ENCODE peak calls at places on chromosomes 3 and 15, in eight cellular contexts. W is right cardiac atrium, U is SJSA1, D is prostate gland, C is fibroblast of lung, B is A549, Y is pancreas, H is esophagus squamous epithelium. Z is an unnamed sample. For H3K9me3, the result is how much of the 10 kb centered on the place peaks cover.

GRCh38 chr15:34621675-34622074 is 38.2 kb upstream of the GOLGA8B start:
- DNase-seq in U (peak), Y (no peak), D (no peak), C (peak), B (peak), W (no peak), H (no peak), Z (no peak)

GRCh38 chr15:52234596-52235541 is 43.7 kb upstream of the GNB5 start:
- DNase-seq in W (no peak), H (no peak), C (no peak), B (no peak), U (no peak), D (no peak), Y (no peak), Z (no peak)

GRCh38 chr3:71202848-71203390 is 380.6 kb downstream of the FOXP1 start:
- DNase-seq in U (no peak), D (no peak), B (no peak), Y (no peak), C (no peak), W (no peak), H (no peak), Z (no peak)

GRCh38 chr3:3991598-3991997 is 192.4 kb downstream of the LRRN1 start:
- DNase-seq in U (no peak), H (no peak), Y (no peak), C (no peak), B (no peak), D (no peak), W (no peak), Z (no peak)

GRCh38 chr3:75294124-75294523 is 370.0 kb upstream of the FRG2C start:
- DNase-seq in C (peak), Y (peak), H (no peak), D (no peak), B (peak), W (peak), U (no peak), Z (peak)

GRCh38 chr3:138465451-138465850 is 31.0 kb downstream of the ESYT3 start:
- DNase-seq in W (no peak), H (no peak), U (no peak), B (no peak), D (no peak), Y (no peak), C (no peak), Z (no peak)

GRCh38 chr15:29102911-29103824 is 166.5 kb downstream of the NSMCE3 start:
- DNase-seq in W (peak), H (no peak), Y (peak), U (no peak), C (no peak), B (no peak), D (no peak), Z (no peak)

GRCh38 chr3:14119166-14119510 is 5.5 kb downstream of the CHCHD4 start:
- DNase-seq in B (no peak), H (no peak), Y (no peak), U (no peak), D (no peak), C (no peak), W (no peak), Z (no peak)

GRCh38 chr3:177607596-177607995 is 410.3 kb upstream of the TBL1XR1 start:
- DNase-seq in B (no peak), U (no peak), C (no peak), Y (no peak), W (no peak), H (no peak), D (no peak), Z (no peak)

GRCh38 chr3:15781637-15782402 is 16.0 kb downstream of the ANKRD28 start:
- DNase-seq in Y (no peak), W (no peak), H (no peak), B (no peak), C (peak), D (no peak), U (no peak), Z (no peak)

GRCh38 chr3:16136042-16136441 is 38.4 kb upstream of the GALNT15 start:
- DNase-seq in H (no peak), W (no peak), U (peak), D (no peak), B (no peak), Y (no peak), C (peak), Z (no peak)

GRCh38 chr3:43817825-43818224 is 127.1 kb downstream of the ABHD5 start:
- DNase-seq in Y (no peak), H (no peak), B (no peak), D (no peak), U (no peak), W (no peak), C (no peak), Z (no peak)

GRCh38 chr3:124266517-124266916 is 274.6 kb upstream of the ROPN1 start:
- DNase-seq in H (no peak), Y (no peak), D (no peak), W (no peak), B (no peak), C (no peak), U (peak), Z (no peak)

GRCh38 chr15:78638658-78639314 is 2.2 kb downstream of the CHRNB4 start:
- DNase-seq in B (peak), C (peak), W (peak), U (peak), H (no peak), D (peak), Y (no peak), Z (no peak)

GRCh38 chr3:40173291-40173710 is 136.2 kb upstream of the EIF1B start:
- DNase-seq in U (no peak), D (no peak), C (no peak), W (peak), Y (no peak), H (no peak), B (no peak), Z (no peak)

GRCh38 chr15:44682211-44682610 is 18.7 kb upstream of the SPG11 start:
- DNase-seq in C (no peak), U (no peak), D (no peak), Y (no peak), W (no peak), B (no peak), H (no peak), Z (no peak)

GRCh38 chr3:131540143-131540542 is 37.4 kb upstream of the MRPL3 start:
- DNase-seq in W (no peak), C (peak), Y (no peak), H (no peak), U (no peak), B (no peak), D (no peak), Z (no peak)

GRCh38 chr15:52100807-52101206 is 11.8 kb downstream of the BCL2L10 start:
- DNase-seq in H (no peak), C (peak), U (peak), W (peak), Y (no peak), B (no peak), D (no peak), Z (peak)

GRCh38 chr15:58492661-58493397 is 61.0 kb downstream of the LIPC start:
- DNase-seq in U (no peak), D (no peak), Y (no peak), H (no peak), W (no peak), C (no peak), B (no peak), Z (no peak)

GRCh38 chr3:168511428-168512014 is 415.8 kb upstream of the GOLIM4 start:
- DNase-seq in B (no peak), C (peak), H (no peak), W (no peak), D (no peak), U (no peak), Y (no peak), Z (no peak)

GRCh38 chr15:64905119-64905831 is 6.4 kb upstream of the ANKDD1A start:
- DNase-seq in U (peak), H (peak), W (peak), C (peak), Y (peak), D (peak), B (peak), Z (peak)

GRCh38 chr15:80643296-80643965 is 51.7 kb upstream of the ABHD17C start:
- DNase-seq in C (peak), B (no peak), D (no peak), H (no peak), U (no peak), Y (no peak), W (no peak), Z (no peak)

GRCh38 chr3:99868438-99868723 is 50.7 kb downstream of the CMSS1 start:
- DNase-seq in H (no peak), U (no peak), D (peak), C (peak), Y (no peak), B (no peak), W (no peak), Z (no peak)

GRCh38 chr15:33292718-33293307 is 18.0 kb upstream of the RYR3 start:
- DNase-seq in W (peak), C (peak), D (peak), U (peak), H (no peak), B (peak), Y (peak), Z (no peak)

GRCh38 chr3:44000586-44000985 is 241.1 kb upstream of the TOPAZ1 start:
- DNase-seq in H (no peak), C (peak), D (no peak), W (no peak), Y (no peak), U (no peak), B (no peak), Z (no peak)

GRCh38 chr3:179608931-179609720 is 4.5 kb downstream of the NDUFB5 start:
- DNase-seq in D (no peak), B (no peak), U (no peak), H (no peak), C (no peak), Y (no peak), W (no peak), Z (no peak)

GRCh38 chr3:20097015-20097414 is 56.8 kb downstream of the KAT2B start:
- DNase-seq in C (peak), W (no peak), D (peak), H (no peak), Y (no peak), B (no peak), U (no peak), Z (no peak)

DNA sequence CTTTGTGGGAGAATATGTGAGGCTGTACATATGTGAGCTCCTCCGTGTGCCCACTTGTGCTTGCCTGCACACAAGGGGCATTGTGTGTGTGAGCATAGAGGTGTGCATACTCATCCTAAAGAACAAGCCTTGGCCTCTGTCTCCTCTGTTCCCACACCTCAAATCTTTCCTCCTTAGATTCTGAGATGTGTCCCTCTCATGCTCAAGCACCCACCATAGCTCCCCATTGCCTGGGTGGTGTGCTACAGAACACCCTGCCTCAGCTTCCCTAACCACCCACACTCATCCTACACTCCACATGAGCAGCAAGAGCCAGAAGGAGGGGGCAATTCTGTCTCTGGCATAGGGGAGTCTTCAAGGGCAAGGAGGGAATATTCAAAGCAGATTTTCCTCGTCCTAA is 27.7 kb downstream of the LINGO1 start:
- DNase-seq in Y (no peak), H (no peak), D (no peak), C (no peak), W (no peak), U (no peak), B (no peak), Z (no peak)
- H3K4me3 ChIP-seq in Y (no peak), H (no peak), D (no peak), C (no peak), W (no peak), U (no peak), B (no peak), Z (no peak)

GRCh38 chr15:25094066-25094465 is 139.3 kb downstream of the SNRPN start:
- DNase-seq in C (no peak), H (no peak), U (no peak), D (no peak), W (no peak), Y (no peak), B (no peak), Z (no peak)
- H3K9me3 ChIP-seq in C (under half), H (under half), U (under half), D (under half), W (under half), Y (under half), B (under half), Z (under half)

DNA sequence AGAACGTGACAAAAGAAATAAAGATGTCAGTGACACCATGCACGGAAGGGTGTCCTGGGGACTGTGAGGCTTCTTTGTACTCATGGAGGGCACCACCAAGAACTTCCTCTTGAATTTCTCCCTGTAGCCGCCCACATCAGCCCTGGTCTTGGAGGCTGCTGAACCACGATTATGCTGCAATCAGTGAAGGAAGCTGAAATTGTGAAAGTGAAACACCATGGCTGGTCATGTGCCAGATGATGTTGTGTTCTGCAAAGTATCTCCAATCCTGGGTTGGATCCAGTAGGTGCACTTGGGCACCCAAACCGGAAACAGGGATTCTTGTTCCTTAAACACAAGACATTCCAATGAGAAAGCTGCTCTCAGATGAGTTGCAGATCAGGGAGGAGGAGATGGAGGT is 104.4 kb upstream of the GOLGA6L6 start:
- DNase-seq in D (no peak), H (no peak), C (no peak), Y (no peak), W (peak), U (no peak), B (no peak), Z (peak)
- H3K4me3 ChIP-seq in D (no peak), H (no peak), C (no peak), Y (no peak), W (no peak), U (no peak), B (no peak), Z (no peak)

GRCh38 chr15:47862402-47862801 is 145.1 kb downstream of the SEMA6D start:
- DNase-seq in W (no peak), B (no peak), U (no peak), C (no peak), H (no peak), Y (no peak), D (no peak), Z (no peak)
- H3K9me3 ChIP-seq in W (under half), B (under half), U (under half), C (under half), H (under half), Y (under half), D (under half), Z (under half)

GRCh38 chr3:172175254-172175599 is 135.8 kb downstream of the FNDC3B start:
- DNase-seq in H (no peak), Y (no peak), B (no peak), U (no peak), D (no peak), C (no peak), W (no peak), Z (no peak)
- H3K4me3 ChIP-seq in H (no peak), Y (no peak), B (no peak), U (no peak), D (no peak), C (no peak), W (no peak), Z (no peak)